ENCODE peak calls at places on chromosomes 4 and X, in eight cellular contexts. One of them, this sample, is unnamed.

GRCh38 chr4:112648263-112649054 is 11.5 kb downstream of the LARP7 start:
- DNase-seq in HL-60: no peak
- DNase-seq in brain microvascular endothelial cell: no peak
- DNase-seq in A673: no peak
- DNase-seq in small intestine: no peak
- DNase-seq in fibroblast of mammary gland: no peak
- DNase-seq in BE2C: no peak
- DNase-seq in sigmoid colon: no peak
- DNase-seq in this sample: no peak

GRCh38 chr4:166435449-166435848 is 562.4 kb downstream of the TLL1 start:
- DNase-seq in BE2C: no peak
- DNase-seq in sigmoid colon: no peak
- DNase-seq in small intestine: no peak
- DNase-seq in A673: no peak
- DNase-seq in brain microvascular endothelial cell: peak
- DNase-seq in fibroblast of mammary gland: peak
- DNase-seq in HL-60: no peak
- DNase-seq in this sample: peak

GRCh38 chr4:106365613-106366012 is 3.0 kb downstream of the GIMD1 start:
- DNase-seq in small intestine: peak
- DNase-seq in A673: peak
- DNase-seq in brain microvascular endothelial cell: peak
- DNase-seq in fibroblast of mammary gland: peak
- DNase-seq in sigmoid colon: no peak
- DNase-seq in BE2C: no peak
- DNase-seq in HL-60: peak
- DNase-seq in this sample: peak

GRCh38 chr4:183370786-183371185 is 48.6 kb upstream of the CLDN24 start:
- DNase-seq in sigmoid colon: no peak
- DNase-seq in HL-60: no peak
- DNase-seq in small intestine: no peak
- DNase-seq in BE2C: no peak
- DNase-seq in brain microvascular endothelial cell: no peak
- DNase-seq in fibroblast of mammary gland: no peak
- DNase-seq in A673: no peak
- DNase-seq in this sample: no peak

GRCh38 chrX:51837926-51838325 is 55.5 kb upstream of the MAGED1 start:
- DNase-seq in BE2C: peak
- DNase-seq in brain microvascular endothelial cell: peak
- DNase-seq in small intestine: peak
- DNase-seq in A673: peak
- DNase-seq in HL-60: no peak
- DNase-seq in sigmoid colon: peak
- DNase-seq in fibroblast of mammary gland: peak
- DNase-seq in this sample: peak

GRCh38 chr4:67988986-67989385 is 25.7 kb upstream of the TMPRSS11A start:
- DNase-seq in small intestine: no peak
- DNase-seq in brain microvascular endothelial cell: no peak
- DNase-seq in HL-60: no peak
- DNase-seq in sigmoid colon: no peak
- DNase-seq in fibroblast of mammary gland: peak
- DNase-seq in BE2C: no peak
- DNase-seq in A673: no peak
- DNase-seq in this sample: no peak

GRCh38 chr4:180947421-180947820 is 1295.8 kb upstream of the TENM3 start:
- DNase-seq in sigmoid colon: no peak
- DNase-seq in fibroblast of mammary gland: peak
- DNase-seq in small intestine: no peak
- DNase-seq in A673: peak
- DNase-seq in HL-60: no peak
- DNase-seq in brain microvascular endothelial cell: no peak
- DNase-seq in BE2C: peak
- DNase-seq in this sample: no peak

GRCh38 chr4:151768835-151769234 is 8.0 kb upstream of the GATB start:
- DNase-seq in brain microvascular endothelial cell: no peak
- DNase-seq in A673: no peak
- DNase-seq in HL-60: no peak
- DNase-seq in sigmoid colon: no peak
- DNase-seq in small intestine: no peak
- DNase-seq in fibroblast of mammary gland: no peak
- DNase-seq in BE2C: no peak
- DNase-seq in this sample: no peak

DNA sequence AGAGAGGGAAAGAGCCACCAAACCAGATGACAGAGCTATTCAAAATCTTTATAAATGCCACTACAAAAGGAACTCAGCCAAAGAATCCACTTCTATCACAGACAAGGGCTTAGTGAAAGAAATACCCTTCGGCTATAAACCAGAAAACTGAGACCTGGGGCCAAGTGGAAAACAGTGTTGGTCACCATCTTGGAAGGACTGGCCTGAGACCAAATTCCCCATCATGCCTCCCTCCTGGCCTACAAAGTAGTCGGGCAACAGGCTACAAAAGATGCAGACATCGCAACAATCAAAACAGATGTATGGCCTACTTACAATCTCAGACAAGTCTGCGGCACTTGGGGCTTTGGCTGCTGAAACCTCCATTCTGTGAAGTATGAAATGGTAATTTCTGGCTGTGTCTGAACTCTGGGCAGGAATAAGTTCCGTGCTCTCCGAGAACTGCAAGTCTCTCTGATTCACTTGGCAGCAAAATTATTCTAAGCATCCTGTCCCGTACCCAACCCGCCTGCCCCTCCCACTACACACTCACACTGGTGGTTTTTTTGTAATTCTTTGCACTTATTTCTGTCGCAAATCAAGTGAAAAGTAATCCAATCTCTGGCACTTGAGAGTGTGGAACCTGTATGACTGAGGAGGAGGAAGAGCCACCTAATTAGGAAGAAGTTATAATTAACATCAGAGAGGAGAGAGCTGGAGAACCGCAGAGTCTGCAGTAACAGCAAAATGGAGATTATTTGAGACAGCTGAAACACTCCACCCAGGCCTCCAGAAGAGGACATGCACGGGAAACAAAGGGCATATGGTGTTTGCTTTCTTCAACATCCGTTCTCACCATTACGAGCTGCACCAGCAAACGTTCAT is 87.8 kb downstream of the SH3KBP1 start:
- DNase-seq in A673: no peak
- DNase-seq in BE2C: no peak
- DNase-seq in fibroblast of mammary gland: peak
- DNase-seq in small intestine: peak
- DNase-seq in sigmoid colon: no peak
- DNase-seq in brain microvascular endothelial cell: peak
- DNase-seq in HL-60: no peak
- DNase-seq in this sample: no peak
- H3K4me3 ChIP-seq in A673: no peak
- H3K4me3 ChIP-seq in BE2C: no peak
- H3K4me3 ChIP-seq in fibroblast of mammary gland: no peak
- H3K4me3 ChIP-seq in small intestine: peak
- H3K4me3 ChIP-seq in sigmoid colon: no peak
- H3K4me3 ChIP-seq in brain microvascular endothelial cell: no peak
- H3K4me3 ChIP-seq in HL-60: no peak
- H3K4me3 ChIP-seq in this sample: no peak

GRCh38 chrX:25003066-25003849 is 12.5 kb downstream of the ARX start:
- DNase-seq in A673: no peak
- DNase-seq in small intestine: peak
- DNase-seq in fibroblast of mammary gland: no peak
- DNase-seq in brain microvascular endothelial cell: no peak
- DNase-seq in sigmoid colon: no peak
- DNase-seq in HL-60: no peak
- DNase-seq in BE2C: no peak
- DNase-seq in this sample: no peak

GRCh38 chrX:25005034-25005381 is 10.8 kb downstream of the ARX start:
- DNase-seq in brain microvascular endothelial cell: no peak
- DNase-seq in A673: no peak
- DNase-seq in sigmoid colon: no peak
- DNase-seq in HL-60: no peak
- DNase-seq in BE2C: no peak
- DNase-seq in fibroblast of mammary gland: no peak
- DNase-seq in small intestine: no peak
- DNase-seq in this sample: no peak

GRCh38 chrX:25005382-25006185 is 10.2 kb downstream of the ARX start:
- DNase-seq in fibroblast of mammary gland: no peak
- DNase-seq in HL-60: no peak
- DNase-seq in BE2C: no peak
- DNase-seq in sigmoid colon: no peak
- DNase-seq in brain microvascular endothelial cell: no peak
- DNase-seq in A673: no peak
- DNase-seq in small intestine: no peak
- DNase-seq in this sample: no peak

GRCh38 chrX:25004040-25004439 is 11.7 kb downstream of the ARX start:
- DNase-seq in BE2C: no peak
- DNase-seq in A673: no peak
- DNase-seq in fibroblast of mammary gland: no peak
- DNase-seq in sigmoid colon: no peak
- DNase-seq in brain microvascular endothelial cell: no peak
- DNase-seq in HL-60: no peak
- DNase-seq in small intestine: no peak
- DNase-seq in this sample: no peak

GRCh38 chrX:25004485-25005032 is 11.2 kb downstream of the ARX start:
- DNase-seq in A673: no peak
- DNase-seq in fibroblast of mammary gland: no peak
- DNase-seq in HL-60: no peak
- DNase-seq in BE2C: no peak
- DNase-seq in brain microvascular endothelial cell: no peak
- DNase-seq in small intestine: no peak
- DNase-seq in sigmoid colon: no peak
- DNase-seq in this sample: no peak
- H3K4me3 ChIP-seq in A673: no peak
- H3K4me3 ChIP-seq in fibroblast of mammary gland: no peak
- H3K4me3 ChIP-seq in HL-60: peak
- H3K4me3 ChIP-seq in BE2C: peak
- H3K4me3 ChIP-seq in brain microvascular endothelial cell: no peak
- H3K4me3 ChIP-seq in small intestine: peak
- H3K4me3 ChIP-seq in sigmoid colon: no peak
- H3K4me3 ChIP-seq in this sample: peak

GRCh38 chrX:129461801-129462456 is 61.4 kb downstream of the SMARCA1 start:
- DNase-seq in BE2C: no peak
- DNase-seq in HL-60: no peak
- DNase-seq in fibroblast of mammary gland: no peak
- DNase-seq in small intestine: no peak
- DNase-seq in A673: no peak
- DNase-seq in sigmoid colon: no peak
- DNase-seq in brain microvascular endothelial cell: no peak
- DNase-seq in this sample: no peak
- H3K4me3 ChIP-seq in BE2C: no peak
- H3K4me3 ChIP-seq in HL-60: no peak
- H3K4me3 ChIP-seq in fibroblast of mammary gland: no peak
- H3K4me3 ChIP-seq in small intestine: no peak
- H3K4me3 ChIP-seq in A673: no peak
- H3K4me3 ChIP-seq in sigmoid colon: no peak
- H3K4me3 ChIP-seq in brain microvascular endothelial cell: no peak
- H3K4me3 ChIP-seq in this sample: no peak

GRCh38 chr4:187307131-187307530 is 583.5 kb upstream of the FAT1 start:
- DNase-seq in HL-60: no peak
- DNase-seq in A673: no peak
- DNase-seq in brain microvascular endothelial cell: no peak
- DNase-seq in small intestine: no peak
- DNase-seq in fibroblast of mammary gland: no peak
- DNase-seq in BE2C: no peak
- DNase-seq in sigmoid colon: no peak
- DNase-seq in this sample: no peak
- H3K4me3 ChIP-seq in HL-60: no peak
- H3K4me3 ChIP-seq in A673: no peak
- H3K4me3 ChIP-seq in brain microvascular endothelial cell: no peak
- H3K4me3 ChIP-seq in small intestine: no peak
- H3K4me3 ChIP-seq in fibroblast of mammary gland: no peak
- H3K4me3 ChIP-seq in BE2C: no peak
- H3K4me3 ChIP-seq in sigmoid colon: no peak
- H3K4me3 ChIP-seq in this sample: no peak

DNA sequence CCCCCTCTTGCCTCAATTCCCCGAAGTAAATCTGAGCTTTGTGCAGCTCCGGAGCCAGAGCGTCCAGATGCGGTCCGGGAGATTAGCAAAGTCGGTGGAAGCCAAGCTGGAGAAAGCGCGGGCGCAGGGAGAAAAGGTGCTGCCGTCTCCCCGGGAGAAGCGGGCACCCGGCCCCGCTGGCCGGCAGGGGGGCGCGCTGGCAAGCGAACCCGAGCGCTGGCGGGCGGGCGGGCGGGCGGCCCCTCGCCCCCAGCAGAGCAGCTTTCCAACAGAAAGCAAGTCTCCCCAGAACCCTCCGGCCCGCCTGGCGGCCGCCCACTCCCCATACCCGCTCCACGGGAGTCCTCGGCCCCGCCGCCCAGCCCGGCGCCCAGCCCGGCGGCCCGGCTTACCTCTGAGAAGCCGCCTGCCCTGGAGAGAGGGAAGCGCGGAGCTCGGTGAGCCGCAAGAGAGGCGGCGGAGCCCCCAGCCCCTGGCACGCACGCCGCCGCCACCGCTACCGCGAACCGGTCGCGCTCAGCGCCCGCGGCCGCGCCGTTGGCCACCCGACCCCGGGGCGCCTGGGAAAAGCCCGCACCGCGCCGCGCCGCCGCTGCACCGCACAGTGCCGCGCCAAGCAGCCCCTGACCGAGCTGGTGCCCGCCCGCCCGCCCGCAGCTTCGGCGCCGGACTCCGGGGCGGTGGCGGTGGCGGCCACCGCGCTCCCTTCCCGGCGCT is 529 bp upstream of the CITED1 start:
- DNase-seq in sigmoid colon: no peak
- DNase-seq in A673: peak
- DNase-seq in fibroblast of mammary gland: no peak
- DNase-seq in BE2C: peak
- DNase-seq in HL-60: no peak
- DNase-seq in brain microvascular endothelial cell: no peak
- DNase-seq in small intestine: no peak
- DNase-seq in this sample: no peak
- H3K4me3 ChIP-seq in sigmoid colon: peak
- H3K4me3 ChIP-seq in A673: peak
- H3K4me3 ChIP-seq in fibroblast of mammary gland: peak
- H3K4me3 ChIP-seq in BE2C: peak
- H3K4me3 ChIP-seq in HL-60: peak
- H3K4me3 ChIP-seq in brain microvascular endothelial cell: peak
- H3K4me3 ChIP-seq in small intestine: peak
- H3K4me3 ChIP-seq in this sample: peak

DNA sequence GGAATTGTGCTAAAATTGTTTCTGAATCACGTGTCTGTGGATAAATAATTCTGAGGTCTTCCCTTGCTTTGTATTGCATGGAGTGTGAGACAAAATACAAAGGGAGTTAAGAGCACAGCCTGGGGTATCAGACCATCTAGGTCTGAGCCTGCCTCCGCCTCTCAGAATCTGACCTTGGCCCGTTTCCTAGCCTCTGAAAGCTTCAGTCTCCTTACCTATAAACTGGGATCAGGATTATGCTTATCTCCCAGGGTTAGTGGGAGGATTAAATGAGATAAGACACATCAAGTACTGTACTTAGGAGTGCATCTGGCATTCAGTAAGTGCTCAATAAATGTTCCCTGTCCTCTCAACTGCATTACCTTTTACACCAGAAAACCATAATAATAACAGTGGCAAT is 140.6 kb upstream of the TENM3 start:
- DNase-seq in small intestine: no peak
- DNase-seq in HL-60: no peak
- DNase-seq in sigmoid colon: no peak
- DNase-seq in BE2C: no peak
- DNase-seq in brain microvascular endothelial cell: no peak
- DNase-seq in A673: no peak
- DNase-seq in fibroblast of mammary gland: no peak
- DNase-seq in this sample: no peak
- H3K4me3 ChIP-seq in small intestine: no peak
- H3K4me3 ChIP-seq in HL-60: no peak
- H3K4me3 ChIP-seq in sigmoid colon: no peak
- H3K4me3 ChIP-seq in BE2C: no peak
- H3K4me3 ChIP-seq in brain microvascular endothelial cell: no peak
- H3K4me3 ChIP-seq in A673: no peak
- H3K4me3 ChIP-seq in fibroblast of mammary gland: no peak
- H3K4me3 ChIP-seq in this sample: no peak

GRCh38 chrX:24200133-24200532 is 50.6 kb downstream of the ZFX start:
- DNase-seq in small intestine: no peak
- DNase-seq in HL-60: no peak
- DNase-seq in BE2C: no peak
- DNase-seq in A673: no peak
- DNase-seq in fibroblast of mammary gland: no peak
- DNase-seq in brain microvascular endothelial cell: no peak
- DNase-seq in sigmoid colon: no peak
- DNase-seq in this sample: no peak
- H3K4me3 ChIP-seq in small intestine: no peak
- H3K4me3 ChIP-seq in HL-60: no peak
- H3K4me3 ChIP-seq in BE2C: no peak
- H3K4me3 ChIP-seq in A673: no peak
- H3K4me3 ChIP-seq in fibroblast of mammary gland: no peak
- H3K4me3 ChIP-seq in brain microvascular endothelial cell: no peak
- H3K4me3 ChIP-seq in sigmoid colon: no peak
- H3K4me3 ChIP-seq in this sample: no peak

This sample was measured in astrocyte of the cerebellum.